ENCODE peak calls at places on chromosomes 2 and 18, in six cellular contexts. T is NCI-H446 treated with DMSO at 0.1 percent for 48 hours, W is A549, I is left lung, V is memory B cell, K is mucosa of descending colon. A is an unnamed sample.

GRCh38 chr2:146189541-146189940 is 1655.3 kb upstream of the ACVR2A start:
- DNase-seq in T (no peak), W (no peak), I (no peak), V (no peak), K (no peak), A (no peak)

GRCh38 chr2:40554665-40555294 is 102.9 kb upstream of the SLC8A1 start:
- DNase-seq in T (peak; percentile 19), W (peak; percentile 6), I (no peak), V (peak; percentile 28), K (no peak), A (peak; percentile 23)

GRCh38 chr2:233544079-233544690 is 22.4 kb downstream of the USP40 start:
- DNase-seq in T (no peak), W (no peak), I (no peak), V (no peak), K (no peak), A (no peak)

GRCh38 chr2:96547751-96548161 is 11.2 kb downstream of the ARID5A start:
- DNase-seq in T (no peak), W (no peak), I (no peak), V (no peak), K (peak; percentile 5), A (no peak)

GRCh38 chr2:67625671-67626070 is 228.5 kb downstream of the ETAA1 start:
- DNase-seq in T (no peak), W (no peak), I (no peak), V (no peak), K (no peak), A (no peak)

GRCh38 chr2:29189052-29189451 is 73.8 kb downstream of the CLIP4 start:
- DNase-seq in T (no peak), W (no peak), I (no peak), V (no peak), K (no peak), A (no peak)

GRCh38 chr2:39696838-39697237 is 31.1 kb downstream of the TMEM178A start:
- DNase-seq in T (peak; percentile 97), W (peak; percentile 11), I (no peak), V (no peak), K (no peak), A (no peak)

GRCh38 chr18:62781893-62782292 is 66.6 kb downstream of the PHLPP1 start:
- DNase-seq in T (no peak), W (no peak), I (no peak), V (no peak), K (no peak), A (no peak)

GRCh38 chr18:68399721-68400120 is 315.2 kb downstream of the TMX3 start:
- DNase-seq in T (no peak), W (no peak), I (no peak), V (no peak), K (no peak), A (no peak)

A was measured in stimulated activated naive B cell treated with anti-CD40 and anti-IgM and Interleukin-4, amounts not matched to agents 10 μg/mL and 1 μg/mL and 100 μg/mL, for 72 hours.